ENCODE peak calls at places on chromosome 1, in nine cellular contexts. X is stimulated activated CD4-positive, alpha-beta T cell treated with anti-CD3 and anti-CD28 coated beads, TNF-alpha, amount 100 ng/mL, for 48 hours; I is hepatic stellate cell; Q is activated T-helper 9 cell treated with anti-CD3 and anti-CD28 coated beads, Interleukin-2, amount 50 U/mL, for 16 hours; T is T-helper 1 cell; N is lower leg skin; E is substantia nigra; B is CD8-positive, alpha-beta memory T cell; Y is EH. U is an unnamed sample.

GRCh38 chr1:67647036-67647798 is 37.8 kb upstream of the GADD45A start:
- DNase-seq in X (no peak), I (no peak), Q (no peak), T (no peak), N (no peak), E (no peak), B (no peak), Y (peak), U (peak)

GRCh38 chr1:230303069-230303468 is 123.1 kb downstream of the PGBD5 start:
- DNase-seq in X (no peak), I (no peak), Q (no peak), T (no peak), N (no peak), E (no peak), B (no peak), Y (peak), U (peak)

GRCh38 chr1:113784104-113784779 is 25.0 kb upstream of the PHTF1 start:
- DNase-seq in X (no peak), I (no peak), Q (no peak), T (no peak), N (no peak), E (no peak), B (no peak), Y (peak), U (no peak)

GRCh38 chr1:78351551-78352216 is 139.1 kb upstream of the PTGFR start:
- DNase-seq in X (no peak), I (no peak), Q (no peak), T (no peak), N (no peak), E (no peak), B (no peak), Y (no peak), U (no peak)

GRCh38 chr1:56709269-56709880 is 64.3 kb downstream of the PRKAA2 start:
- DNase-seq in X (peak), I (peak), Q (no peak), T (no peak), N (no peak), E (no peak), B (no peak), Y (peak), U (peak)

GRCh38 chr1:190904091-190904695 is 426.5 kb upstream of the BRINP3 start:
- DNase-seq in X (no peak), I (no peak), Q (no peak), T (no peak), N (no peak), E (no peak), B (no peak), Y (peak), U (no peak)

GRCh38 chr1:21317035-21317689 is 26.9 kb upstream of the ECE1 start:
- DNase-seq in X (no peak), I (peak), Q (no peak), T (no peak), N (peak), E (peak), B (no peak), Y (peak), U (peak)

GRCh38 chr1:191709215-191709614 is 449.0 kb upstream of the RGS18 start:
- DNase-seq in X (no peak), I (no peak), Q (no peak), T (no peak), N (no peak), E (no peak), B (no peak), Y (no peak), U (no peak)

U was measured in fibroblast of mammary gland.